ENCODE peak calls at places on chromosomes 12 and 14, in eight cellular contexts. One of them, this sample, is unnamed.

GRCh38 chr14:104554088-104554607 is 25.4 kb upstream of the C14orf180 start:
- DNase-seq in fibroblast of the aortic adventitia: no peak
- DNase-seq in H1: no peak
- DNase-seq in AG10803: no peak
- DNase-seq in left ventricle myocardium inferior: peak
- DNase-seq in GM06990: no peak
- DNase-seq in prostate gland: no peak
- DNase-seq in AG04449: no peak
- DNase-seq in this sample: no peak

GRCh38 chr14:33163109-33163508 is 224.4 kb downstream of the NPAS3 start:
- DNase-seq in AG04449: no peak
- DNase-seq in GM06990: no peak
- DNase-seq in AG10803: no peak
- DNase-seq in H1: no peak
- DNase-seq in prostate gland: no peak
- DNase-seq in left ventricle myocardium inferior: no peak
- DNase-seq in fibroblast of the aortic adventitia: no peak
- DNase-seq in this sample: no peak

GRCh38 chr12:106839343-106839742 is 64.9 kb downstream of the RIC8B start:
- DNase-seq in AG10803: no peak
- DNase-seq in fibroblast of the aortic adventitia: no peak
- DNase-seq in H1: no peak
- DNase-seq in AG04449: no peak
- DNase-seq in GM06990: no peak
- DNase-seq in prostate gland: no peak
- DNase-seq in left ventricle myocardium inferior: no peak
- DNase-seq in this sample: no peak

GRCh38 chr12:104055686-104056388 is 5.8 kb upstream of the GLT8D2 start:
- DNase-seq in fibroblast of the aortic adventitia: peak
- DNase-seq in AG10803: peak
- DNase-seq in H1: no peak
- DNase-seq in left ventricle myocardium inferior: peak
- DNase-seq in AG04449: no peak
- DNase-seq in prostate gland: no peak
- DNase-seq in GM06990: no peak
- DNase-seq in this sample: peak

GRCh38 chr12:33427071-33427470 is 12.5 kb downstream of the SYT10 start:
- DNase-seq in left ventricle myocardium inferior: no peak
- DNase-seq in AG10803: no peak
- DNase-seq in H1: no peak
- DNase-seq in GM06990: no peak
- DNase-seq in prostate gland: no peak
- DNase-seq in fibroblast of the aortic adventitia: peak
- DNase-seq in AG04449: no peak
- DNase-seq in this sample: peak

GRCh38 chr12:9798008-9798619 is 29.2 kb upstream of the KLRF1 start:
- DNase-seq in prostate gland: peak
- DNase-seq in fibroblast of the aortic adventitia: peak
- DNase-seq in H1: no peak
- DNase-seq in GM06990: peak
- DNase-seq in left ventricle myocardium inferior: no peak
- DNase-seq in AG04449: no peak
- DNase-seq in AG10803: peak
- DNase-seq in this sample: peak

GRCh38 chr12:68559984-68560822 is 50.5 kb upstream of the RAP1B start:
- DNase-seq in AG04449: no peak
- DNase-seq in AG10803: peak
- DNase-seq in prostate gland: no peak
- DNase-seq in left ventricle myocardium inferior: peak
- DNase-seq in fibroblast of the aortic adventitia: peak
- DNase-seq in H1: no peak
- DNase-seq in GM06990: no peak
- DNase-seq in this sample: no peak

GRCh38 chr12:113239288-113239771 is 18.1 kb downstream of the TPCN1 start:
- DNase-seq in GM06990: no peak
- DNase-seq in AG04449: no peak
- DNase-seq in prostate gland: no peak
- DNase-seq in AG10803: no peak
- DNase-seq in H1: no peak
- DNase-seq in left ventricle myocardium inferior: no peak
- DNase-seq in fibroblast of the aortic adventitia: no peak
- DNase-seq in this sample: no peak

GRCh38 chr12:124547626-124548025 is 19.8 kb downstream of the NCOR2 start:
- DNase-seq in fibroblast of the aortic adventitia: no peak
- DNase-seq in GM06990: no peak
- DNase-seq in AG10803: no peak
- DNase-seq in H1: no peak
- DNase-seq in left ventricle myocardium inferior: no peak
- DNase-seq in AG04449: no peak
- DNase-seq in prostate gland: no peak
- DNase-seq in this sample: no peak

GRCh38 chr12:20421338-20421890 is 53.1 kb downstream of the PDE3A start:
- DNase-seq in prostate gland: peak
- DNase-seq in GM06990: peak
- DNase-seq in fibroblast of the aortic adventitia: no peak
- DNase-seq in H1: no peak
- DNase-seq in AG04449: no peak
- DNase-seq in left ventricle myocardium inferior: peak
- DNase-seq in AG10803: no peak
- DNase-seq in this sample: peak

GRCh38 chr12:131695968-131696367 is 14.9 kb upstream of the SFSWAP start:
- DNase-seq in prostate gland: no peak
- DNase-seq in H1: no peak
- DNase-seq in left ventricle myocardium inferior: no peak
- DNase-seq in AG10803: no peak
- DNase-seq in GM06990: no peak
- DNase-seq in AG04449: no peak
- DNase-seq in fibroblast of the aortic adventitia: no peak
- DNase-seq in this sample: no peak

GRCh38 chr14:92716131-92716530 is 32.3 kb downstream of the LGMN start:
- DNase-seq in GM06990: no peak
- DNase-seq in AG10803: no peak
- DNase-seq in prostate gland: no peak
- DNase-seq in fibroblast of the aortic adventitia: no peak
- DNase-seq in AG04449: no peak
- DNase-seq in left ventricle myocardium inferior: no peak
- DNase-seq in H1: no peak
- DNase-seq in this sample: no peak

GRCh38 chr12:77788231-77789168 is 42.2 kb upstream of the NAV3 start:
- DNase-seq in H1: no peak
- DNase-seq in GM06990: no peak
- DNase-seq in left ventricle myocardium inferior: no peak
- DNase-seq in fibroblast of the aortic adventitia: no peak
- DNase-seq in AG10803: no peak
- DNase-seq in prostate gland: no peak
- DNase-seq in AG04449: no peak
- DNase-seq in this sample: no peak

GRCh38 chr12:81294325-81295190 is 216.7 kb downstream of the ACSS3 start:
- DNase-seq in H1: no peak
- DNase-seq in GM06990: peak
- DNase-seq in AG04449: no peak
- DNase-seq in left ventricle myocardium inferior: no peak
- DNase-seq in fibroblast of the aortic adventitia: no peak
- DNase-seq in prostate gland: no peak
- DNase-seq in AG10803: no peak
- DNase-seq in this sample: no peak

GRCh38 chr12:49951411-49952105 is 1.0 kb downstream of the AQP2 start:
- DNase-seq in fibroblast of the aortic adventitia: no peak
- DNase-seq in H1: no peak
- DNase-seq in left ventricle myocardium inferior: no peak
- DNase-seq in AG04449: no peak
- DNase-seq in AG10803: no peak
- DNase-seq in prostate gland: no peak
- DNase-seq in GM06990: no peak
- DNase-seq in this sample: no peak

GRCh38 chr12:131112690-131113290 is 159.1 kb downstream of the ADGRD1 start:
- DNase-seq in AG10803: no peak
- DNase-seq in GM06990: no peak
- DNase-seq in left ventricle myocardium inferior: no peak
- DNase-seq in fibroblast of the aortic adventitia: peak
- DNase-seq in AG04449: no peak
- DNase-seq in H1: no peak
- DNase-seq in prostate gland: no peak
- DNase-seq in this sample: no peak

GRCh38 chr12:16670456-16671050 is 64.6 kb upstream of the LMO3 start:
- DNase-seq in prostate gland: no peak
- DNase-seq in H1: no peak
- DNase-seq in AG10803: peak
- DNase-seq in left ventricle myocardium inferior: no peak
- DNase-seq in GM06990: no peak
- DNase-seq in fibroblast of the aortic adventitia: peak
- DNase-seq in AG04449: no peak
- DNase-seq in this sample: no peak

GRCh38 chr12:50529345-50529744 is 24.6 kb downstream of the DIP2B start:
- DNase-seq in AG10803: no peak
- DNase-seq in left ventricle myocardium inferior: no peak
- DNase-seq in H1: no peak
- DNase-seq in fibroblast of the aortic adventitia: no peak
- DNase-seq in AG04449: no peak
- DNase-seq in GM06990: no peak
- DNase-seq in prostate gland: no peak
- DNase-seq in this sample: no peak

GRCh38 chr12:2094597-2094996 is 41.8 kb downstream of the CACNA1C start:
- DNase-seq in GM06990: no peak
- DNase-seq in AG10803: peak
- DNase-seq in H1: no peak
- DNase-seq in left ventricle myocardium inferior: no peak
- DNase-seq in fibroblast of the aortic adventitia: no peak
- DNase-seq in prostate gland: no peak
- DNase-seq in AG04449: no peak
- DNase-seq in this sample: no peak

DNA sequence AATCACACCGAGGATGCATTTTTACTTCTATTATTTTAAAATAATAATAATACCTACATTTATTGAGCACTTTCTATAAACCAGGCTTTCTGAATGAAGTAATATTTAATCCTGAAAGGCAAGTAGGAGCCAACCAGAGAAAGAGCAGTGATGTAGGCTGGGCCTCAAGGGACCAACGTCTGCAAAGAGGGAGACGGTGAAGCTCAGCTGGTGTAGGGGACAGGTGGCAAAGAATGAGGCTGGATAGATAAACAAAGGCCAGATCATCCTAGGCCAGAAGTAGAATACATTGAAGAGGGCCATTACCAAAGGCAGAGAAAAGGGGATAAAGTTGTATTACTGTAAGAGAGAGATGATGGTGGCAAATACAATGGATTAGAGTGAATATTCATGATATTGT is 810 bp upstream of the TMBIM4 start:
- DNase-seq in AG10803: no peak
- DNase-seq in prostate gland: no peak
- DNase-seq in left ventricle myocardium inferior: no peak
- DNase-seq in GM06990: no peak
- DNase-seq in H1: no peak
- DNase-seq in AG04449: no peak
- DNase-seq in fibroblast of the aortic adventitia: no peak
- DNase-seq in this sample: no peak
- H3K4me3 ChIP-seq in AG10803: peak
- H3K4me3 ChIP-seq in prostate gland: peak
- H3K4me3 ChIP-seq in left ventricle myocardium inferior: peak
- H3K4me3 ChIP-seq in GM06990: no peak
- H3K4me3 ChIP-seq in H1: no peak
- H3K4me3 ChIP-seq in AG04449: no peak
- H3K4me3 ChIP-seq in fibroblast of the aortic adventitia: no peak
- H3K4me3 ChIP-seq in this sample: peak

GRCh38 chr12:25581067-25581466 is 28.0 kb upstream of the LMNTD1 start:
- DNase-seq in H1: no peak
- DNase-seq in fibroblast of the aortic adventitia: peak
- DNase-seq in AG10803: no peak
- DNase-seq in left ventricle myocardium inferior: no peak
- DNase-seq in AG04449: no peak
- DNase-seq in prostate gland: no peak
- DNase-seq in GM06990: no peak
- DNase-seq in this sample: no peak

GRCh38 chr12:25585021-25585523 is 32.0 kb upstream of the LMNTD1 start:
- DNase-seq in left ventricle myocardium inferior: no peak
- DNase-seq in fibroblast of the aortic adventitia: peak
- DNase-seq in H1: no peak
- DNase-seq in AG04449: peak
- DNase-seq in prostate gland: peak
- DNase-seq in GM06990: no peak
- DNase-seq in AG10803: peak
- DNase-seq in this sample: no peak

GRCh38 chr12:25587346-25587745 is 34.3 kb upstream of the LMNTD1 start:
- DNase-seq in H1: no peak
- DNase-seq in left ventricle myocardium inferior: no peak
- DNase-seq in GM06990: no peak
- DNase-seq in prostate gland: no peak
- DNase-seq in AG10803: no peak
- DNase-seq in AG04449: no peak
- DNase-seq in fibroblast of the aortic adventitia: no peak
- DNase-seq in this sample: no peak

GRCh38 chr12:25585662-25586061 is 32.6 kb upstream of the LMNTD1 start:
- DNase-seq in fibroblast of the aortic adventitia: no peak
- DNase-seq in H1: no peak
- DNase-seq in GM06990: no peak
- DNase-seq in AG04449: no peak
- DNase-seq in AG10803: no peak
- DNase-seq in left ventricle myocardium inferior: no peak
- DNase-seq in prostate gland: no peak
- DNase-seq in this sample: no peak

GRCh38 chr12:25583545-25583944 is 30.5 kb upstream of the LMNTD1 start:
- DNase-seq in prostate gland: no peak
- DNase-seq in fibroblast of the aortic adventitia: peak
- DNase-seq in left ventricle myocardium inferior: no peak
- DNase-seq in AG10803: no peak
- DNase-seq in GM06990: no peak
- DNase-seq in AG04449: no peak
- DNase-seq in H1: no peak
- DNase-seq in this sample: no peak
- TF ChIP-seq CTCF in prostate gland: peak
- TF ChIP-seq CTCF in fibroblast of the aortic adventitia: peak
- TF ChIP-seq CTCF in left ventricle myocardium inferior: no peak
- TF ChIP-seq CTCF in AG10803: no peak
- TF ChIP-seq CTCF in GM06990: no peak
- TF ChIP-seq CTCF in AG04449: no peak
- TF ChIP-seq CTCF in H1: peak
- TF ChIP-seq CTCF in this sample: peak

GRCh38 chr14:56412453-56413434 is 166.9 kb upstream of the TMEM260 start:
- DNase-seq in GM06990: no peak
- DNase-seq in AG10803: no peak
- DNase-seq in H1: no peak
- DNase-seq in AG04449: no peak
- DNase-seq in prostate gland: no peak
- DNase-seq in left ventricle myocardium inferior: no peak
- DNase-seq in fibroblast of the aortic adventitia: peak
- DNase-seq in this sample: no peak
- H3K4me3 ChIP-seq in GM06990: no peak
- H3K4me3 ChIP-seq in AG10803: no peak
- H3K4me3 ChIP-seq in H1: no peak
- H3K4me3 ChIP-seq in AG04449: no peak
- H3K4me3 ChIP-seq in prostate gland: no peak
- H3K4me3 ChIP-seq in left ventricle myocardium inferior: no peak
- H3K4me3 ChIP-seq in fibroblast of the aortic adventitia: peak
- H3K4me3 ChIP-seq in this sample: no peak

DNA sequence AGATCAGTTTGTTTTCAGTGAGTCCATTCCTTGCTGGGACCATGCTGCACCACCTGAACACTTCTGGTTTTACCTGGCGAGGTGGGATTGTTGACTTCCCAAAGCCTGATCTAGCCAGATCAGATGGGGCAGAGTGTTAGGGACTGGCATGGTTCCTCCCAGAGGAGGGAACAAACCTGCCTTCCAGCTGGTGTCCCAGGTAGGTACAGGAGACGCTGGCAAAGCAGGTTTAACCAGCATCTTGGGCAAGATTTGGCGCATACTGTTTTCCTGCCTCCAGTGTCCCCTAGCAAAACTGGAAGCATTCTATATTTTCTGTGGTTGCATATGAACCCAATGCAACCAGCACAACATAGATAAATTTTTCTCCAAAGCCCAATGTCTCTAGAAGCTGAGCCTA is 14.6 kb upstream of the FOS start:
- DNase-seq in AG10803: no peak
- DNase-seq in H1: no peak
- DNase-seq in fibroblast of the aortic adventitia: no peak
- DNase-seq in AG04449: no peak
- DNase-seq in GM06990: no peak
- DNase-seq in prostate gland: peak
- DNase-seq in left ventricle myocardium inferior: no peak
- DNase-seq in this sample: peak
- TF ChIP-seq CTCF in AG10803: no peak
- TF ChIP-seq CTCF in H1: no peak
- TF ChIP-seq CTCF in fibroblast of the aortic adventitia: no peak
- TF ChIP-seq CTCF in AG04449: no peak
- TF ChIP-seq CTCF in GM06990: no peak
- TF ChIP-seq CTCF in prostate gland: peak
- TF ChIP-seq CTCF in left ventricle myocardium inferior: no peak
- TF ChIP-seq CTCF in this sample: no peak